ENCODE peak calls at places on chromosome 2, in seven cellular contexts. K is choroid plexus epithelial cell; U is progenitor cell of endocrine pancreas; B is heart right ventricle; O is effector CD4-positive, alpha-beta T cell; L is SK-N-MC; M is HTR-8/SVneo. V is an unnamed sample.

GRCh38 chr2:46985512-46985911 is 69.9 kb upstream of the MCFD2 start:
- DNase-seq in U (no peak), B (no peak), K (no peak), M (no peak), L (no peak), O (no peak), V (no peak)

GRCh38 chr2:151632993-151633592 is 101.2 kb downstream of the NEB start:
- DNase-seq in K (peak; percentile 52), L (no peak), M (peak; percentile 7), B (no peak), U (no peak), O (no peak), V (no peak)

GRCh38 chr2:62238236-62238635 is 42.3 kb downstream of the B3GNT2 start:
- DNase-seq in M (no peak), L (no peak), K (no peak), U (no peak), O (no peak), B (no peak), V (no peak)

GRCh38 chr2:205333351-205333750 is 348.9 kb upstream of the NRP2 start:
- DNase-seq in U (no peak), M (no peak), L (no peak), B (no peak), K (no peak), O (no peak), V (no peak)

GRCh38 chr2:197125000-197125399 is 185.6 kb downstream of the ANKRD44 start:
- DNase-seq in B (no peak), K (peak; percentile 73), O (no peak), L (no peak), U (no peak), M (no peak), V (no peak)

GRCh38 chr2:119644186-119644585 is 34.8 kb upstream of the TMEM177 start:
- DNase-seq in B (no peak), L (no peak), U (no peak), M (no peak), O (no peak), K (peak; percentile 67), V (no peak)

GRCh38 chr2:15636972-15637785 is 45.5 kb downstream of the DDX1 start:
- DNase-seq in M (peak; percentile 69), U (peak; percentile 48), O (peak; percentile 40), K (peak; percentile 89), B (peak; percentile 76), L (peak; percentile 62), V (peak; percentile 39)

GRCh38 chr2:234676859-234677450 is 180.1 kb upstream of the ARL4C start:
- DNase-seq in O (no peak), L (no peak), K (no peak), M (no peak), U (no peak), B (no peak), V (no peak)

GRCh38 chr2:193907561-193907960 is 1712.8 kb upstream of the TMEFF2 start:
- DNase-seq in K (peak; percentile 35), U (no peak), M (no peak), L (no peak), O (no peak), B (no peak), V (no peak)

GRCh38 chr2:105445498-105445897 is 46.6 kb upstream of the FHL2 start:
- DNase-seq in K (no peak), O (no peak), M (no peak), B (no peak), U (no peak), L (no peak), V (no peak)

GRCh38 chr2:240465765-240466578 is 30.5 kb downstream of the GPC1 start:
- DNase-seq in M (no peak), U (peak; percentile 8), O (no peak), L (no peak), K (no peak), B (peak; percentile 20), V (no peak)